ENCODE peak calls at places on chromosomes 12 and 14, in nine cellular contexts. H, L, G, Z, S, U, J, B and D are unnamed samples.

GRCh38 chr12:123085730-123086487 is 65.0 kb downstream of the PITPNM2 start:
- DNase-seq in G (no peak), S (peak), J (no peak), B (peak), H (no peak), U (peak), L (peak), Z (no peak), D (no peak)

GRCh38 chr14:58078068-58078467 is 73.9 kb downstream of the ARMH4 start:
- DNase-seq in S (peak), H (no peak), G (no peak), Z (no peak), L (no peak), B (peak), J (no peak), U (no peak), D (no peak)

GRCh38 chr12:2739832-2740641 is 54.7 kb upstream of the FKBP4 start:
- DNase-seq in G (peak), J (no peak), B (peak), H (no peak), U (no peak), L (no peak), S (no peak), Z (no peak), D (no peak)

GRCh38 chr14:89419973-89420482 is 3.0 kb upstream of the FOXN3 start:
- DNase-seq in L (no peak), H (no peak), J (no peak), U (no peak), B (no peak), S (no peak), Z (no peak), G (no peak), D (no peak)

GRCh38 chr14:51155331-51155730 is 60.4 kb upstream of the TRIM9 start:
- DNase-seq in J (no peak), G (no peak), U (no peak), Z (no peak), L (no peak), S (no peak), B (no peak), H (no peak), D (no peak)

GRCh38 chr14:21714318-21714929 is 40.8 kb upstream of the OR4E1 start:
- DNase-seq in L (no peak), G (no peak), U (no peak), B (no peak), H (no peak), J (no peak), S (no peak), Z (no peak), D (no peak)

GRCh38 chr12:54933381-54933780 is 51.2 kb downstream of the TESPA1 start:
- DNase-seq in H (no peak), B (peak), L (no peak), G (no peak), S (peak), U (no peak), J (no peak), Z (no peak), D (no peak)

GRCh38 chr12:68425998-68426397 is 93.8 kb upstream of the MDM1 start:
- DNase-seq in U (no peak), G (no peak), B (peak), S (peak), L (no peak), Z (no peak), J (no peak), H (no peak), D (no peak)

GRCh38 chr14:31449971-31450610 is 7.2 kb downstream of the DTD2 start:
- DNase-seq in G (no peak), B (peak), H (no peak), J (no peak), L (no peak), S (peak), Z (no peak), U (no peak), D (no peak)

GRCh38 chr14:64958201-64958600 is 13.9 kb downstream of the RAB15 start:
- DNase-seq in U (no peak), B (no peak), L (no peak), G (no peak), Z (no peak), J (no peak), H (no peak), S (no peak), D (no peak)

GRCh38 chr12:119780786-119781434 is 96.2 kb downstream of the CIT start:
- DNase-seq in J (no peak), B (peak), G (peak), L (no peak), S (peak), Z (no peak), U (no peak), H (no peak), D (peak)

GRCh38 chr12:32240833-32241232 is 134.2 kb downstream of the BICD1 start:
- DNase-seq in L (no peak), Z (no peak), U (no peak), S (peak), H (no peak), B (peak), G (no peak), J (no peak), D (no peak)

GRCh38 chr14:58572092-58572853 is 65.5 kb upstream of the DACT1 start:
- DNase-seq in L (no peak), Z (no peak), B (peak), U (no peak), S (peak), G (no peak), J (peak), H (no peak), D (no peak)

GRCh38 chr12:83537428-83538053 is 850.8 kb downstream of the TMTC2 start:
- DNase-seq in U (no peak), B (no peak), H (no peak), J (no peak), Z (no peak), G (no peak), L (no peak), S (peak), D (no peak)

GRCh38 chr14:53792909-53793308 is 163.7 kb downstream of the BMP4 start:
- DNase-seq in B (no peak), Z (no peak), S (no peak), J (no peak), U (no peak), G (no peak), H (no peak), L (no peak), D (no peak)

GRCh38 chr14:33484264-33484663 is 466.6 kb downstream of the EGLN3 start:
- DNase-seq in G (no peak), L (no peak), H (no peak), J (no peak), Z (no peak), B (peak), S (no peak), U (no peak), D (no peak)

GRCh38 chr12:75724913-75725312 is 213.5 kb upstream of the KRR1 start:
- DNase-seq in J (no peak), L (no peak), S (peak), B (peak), U (no peak), H (no peak), Z (no peak), G (no peak), D (no peak)

GRCh38 chr12:24922109-24922508 is 26.8 kb downstream of the BCAT1 start:
- DNase-seq in J (no peak), H (no peak), Z (no peak), G (no peak), U (no peak), L (no peak), S (peak), B (no peak), D (no peak)

GRCh38 chr14:36981832-36982528 is 190.4 kb downstream of the SLC25A21 start:
- DNase-seq in Z (no peak), G (no peak), H (no peak), S (peak), U (no peak), L (no peak), J (no peak), B (peak), D (no peak)

GRCh38 chr12:110084314-110085015 is 36.1 kb upstream of the C12orf76 start:
- DNase-seq in Z (no peak), B (peak), S (no peak), J (no peak), G (no peak), H (no peak), U (no peak), L (no peak), D (no peak)

GRCh38 chr14:47200740-47201139 is 474.7 kb downstream of the MDGA2 start:
- DNase-seq in U (peak), G (no peak), H (no peak), B (no peak), L (no peak), Z (no peak), S (no peak), J (no peak), D (no peak)

GRCh38 chr14:21192875-21193535 is 37.1 kb upstream of the OR5AU1 start:
- DNase-seq in S (no peak), J (no peak), B (peak), U (no peak), Z (no peak), L (no peak), G (no peak), H (no peak), D (no peak)

GRCh38 chr12:42704340-42704739 is 114.8 kb upstream of the PRICKLE1 start:
- DNase-seq in L (no peak), B (no peak), H (no peak), G (no peak), Z (no peak), S (no peak), J (no peak), U (no peak), D (no peak)

GRCh38 chr12:42704810-42705401 is 115.4 kb upstream of the PRICKLE1 start:
- DNase-seq in J (no peak), H (no peak), S (no peak), B (no peak), U (no peak), Z (no peak), L (no peak), G (no peak), D (no peak)

GRCh38 chr12:42705863-42706262 is 116.3 kb upstream of the PRICKLE1 start:
- DNase-seq in L (peak), G (peak), H (peak), J (no peak), B (peak), Z (peak), S (peak), U (peak), D (no peak)

GRCh38 chr12:42706331-42706730 is 116.8 kb upstream of the PRICKLE1 start:
- DNase-seq in S (peak), G (no peak), L (no peak), H (no peak), Z (no peak), B (no peak), J (no peak), U (no peak), D (no peak)

GRCh38 chr12:42707312-42707711 is 117.8 kb upstream of the PRICKLE1 start:
- DNase-seq in S (no peak), G (no peak), L (no peak), Z (no peak), H (no peak), U (no peak), J (no peak), B (no peak), D (no peak)
- H3K27ac ChIP-seq in S (no peak), G (no peak), L (no peak), Z (no peak), H (no peak), U (no peak), J (no peak), B (no peak), D (no peak)

DNA sequence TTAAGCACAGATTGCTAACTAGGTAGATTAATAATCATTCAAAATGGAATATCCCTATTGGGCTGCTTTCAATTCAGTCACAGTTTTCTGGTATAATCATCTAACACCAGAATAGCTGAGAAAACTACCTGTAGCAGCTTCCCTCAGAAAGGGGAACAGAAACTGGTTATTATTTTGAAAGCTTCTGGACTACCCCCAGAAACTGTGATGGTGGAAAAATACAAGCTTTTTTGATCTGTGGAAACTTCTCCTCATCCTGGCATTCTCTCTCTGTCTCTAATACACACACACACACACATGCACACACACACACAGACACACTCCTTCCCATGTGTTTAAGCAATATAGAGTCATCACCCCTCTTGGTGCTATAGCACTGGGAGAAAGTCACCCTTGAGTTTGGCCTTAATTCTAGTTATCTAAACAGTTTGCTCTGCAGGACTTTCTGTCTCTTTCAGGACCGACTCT is 251.5 kb upstream of the LMO3 start:
- DNase-seq in G (no peak), J (no peak), L (no peak), H (no peak), B (no peak), Z (no peak), S (no peak), U (no peak), D (no peak)
- H3K4me3 ChIP-seq in G (no peak), J (no peak), L (no peak), H (no peak), B (no peak), Z (no peak), S (no peak), U (no peak), D (no peak)

GRCh38 chr14:23140389-23140788 is 21.3 kb upstream of the CEBPE start:
- DNase-seq in B (no peak), S (no peak), L (no peak), Z (no peak), U (no peak), J (no peak), G (no peak), H (no peak), D (no peak)

GRCh38 chr14:23136566-23137133 is 17.6 kb upstream of the CEBPE start:
- DNase-seq in U (no peak), Z (no peak), S (no peak), G (no peak), B (no peak), H (no peak), J (no peak), L (no peak), D (no peak)

GRCh38 chr14:23139874-23140273 is 20.8 kb upstream of the CEBPE start:
- DNase-seq in L (no peak), J (no peak), H (no peak), Z (no peak), G (no peak), B (no peak), S (no peak), U (no peak), D (no peak)

GRCh38 chr14:23138173-23138535 is 19.1 kb upstream of the CEBPE start:
- DNase-seq in G (no peak), S (peak), B (no peak), L (no peak), U (no peak), Z (no peak), H (no peak), J (no peak), D (no peak)

DNA sequence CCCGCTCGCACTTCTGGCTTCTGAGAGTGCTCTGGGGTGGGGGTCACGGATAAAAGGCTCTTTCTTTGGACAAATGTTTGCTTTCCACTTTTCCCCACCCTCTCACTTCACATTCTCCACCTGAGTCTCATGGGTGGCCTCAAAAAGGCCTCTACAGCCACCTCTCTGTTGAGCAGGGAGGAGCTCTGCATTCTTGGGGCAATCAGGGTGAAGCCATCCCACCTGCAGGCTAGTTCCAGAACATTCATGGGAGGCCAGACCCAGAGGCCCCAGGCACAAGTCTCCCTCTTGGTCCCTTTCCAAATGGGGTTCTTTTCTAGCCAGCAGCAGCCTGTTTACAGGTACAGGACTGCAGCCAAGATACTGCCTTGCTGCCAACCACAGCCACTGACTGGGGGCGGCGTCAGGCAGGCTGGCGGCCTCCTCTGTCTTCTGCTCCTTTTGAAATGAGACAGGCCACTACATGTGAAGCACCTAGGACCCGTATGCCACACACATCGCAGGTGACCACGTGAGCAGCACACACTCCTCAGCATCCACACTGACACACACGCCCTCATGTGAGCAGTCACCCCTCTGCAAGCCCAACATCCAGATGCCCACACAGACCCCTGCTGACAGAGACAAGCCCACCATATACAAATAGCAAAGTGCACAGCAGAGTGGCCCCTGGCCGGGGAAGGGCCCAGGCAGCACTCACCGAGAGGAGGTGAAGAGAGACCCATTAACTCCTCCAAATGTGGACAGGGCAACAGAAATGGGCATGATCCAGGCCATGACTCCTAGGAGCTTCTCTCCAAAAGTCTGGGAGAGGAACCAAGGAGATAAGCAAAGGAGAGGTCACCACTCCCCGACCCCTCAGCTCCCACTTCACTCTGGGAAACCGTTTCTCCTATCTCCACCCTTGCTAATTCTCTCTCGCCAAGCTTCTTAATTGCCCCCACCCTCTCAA is 18.4 kb upstream of the CEBPE start:
- DNase-seq in H (no peak), Z (no peak), J (no peak), U (no peak), B (no peak), L (no peak), S (peak), G (no peak), D (no peak)
- H3K27ac ChIP-seq in H (no peak), Z (no peak), J (no peak), U (no peak), B (no peak), L (no peak), S (peak), G (no peak), D (no peak)

GRCh38 chr14:67622675-67623074 is 3.0 kb downstream of the ARG2 start:
- DNase-seq in L (no peak), J (no peak), U (no peak), S (peak), H (no peak), G (no peak), B (peak), Z (peak), D (no peak)

GRCh38 chr14:67619446-67620216 is at the start of gene ARG2:
- DNase-seq in U (peak), L (peak), J (peak), B (peak), G (peak), H (peak), Z (peak), S (peak), D (peak)

GRCh38 chr14:67627519-67627918 is 7.8 kb downstream of the ARG2 start:
- DNase-seq in S (no peak), G (no peak), J (no peak), Z (no peak), U (no peak), L (no peak), B (no peak), H (no peak), D (no peak)

GRCh38 chr14:67620217-67620789 is 583 bp downstream of the ARG2 start:
- DNase-seq in H (peak), Z (no peak), J (no peak), S (peak), B (no peak), L (no peak), G (peak), U (peak), D (peak)

GRCh38 chr14:67623114-67623513 is 3.4 kb downstream of the ARG2 start:
- DNase-seq in U (no peak), Z (no peak), J (no peak), H (no peak), S (peak), L (no peak), B (peak), G (no peak), D (no peak)
- H3K4me3 ChIP-seq in U (no peak), Z (no peak), J (no peak), H (no peak), S (no peak), L (peak), B (no peak), G (no peak), D (peak)

DNA sequence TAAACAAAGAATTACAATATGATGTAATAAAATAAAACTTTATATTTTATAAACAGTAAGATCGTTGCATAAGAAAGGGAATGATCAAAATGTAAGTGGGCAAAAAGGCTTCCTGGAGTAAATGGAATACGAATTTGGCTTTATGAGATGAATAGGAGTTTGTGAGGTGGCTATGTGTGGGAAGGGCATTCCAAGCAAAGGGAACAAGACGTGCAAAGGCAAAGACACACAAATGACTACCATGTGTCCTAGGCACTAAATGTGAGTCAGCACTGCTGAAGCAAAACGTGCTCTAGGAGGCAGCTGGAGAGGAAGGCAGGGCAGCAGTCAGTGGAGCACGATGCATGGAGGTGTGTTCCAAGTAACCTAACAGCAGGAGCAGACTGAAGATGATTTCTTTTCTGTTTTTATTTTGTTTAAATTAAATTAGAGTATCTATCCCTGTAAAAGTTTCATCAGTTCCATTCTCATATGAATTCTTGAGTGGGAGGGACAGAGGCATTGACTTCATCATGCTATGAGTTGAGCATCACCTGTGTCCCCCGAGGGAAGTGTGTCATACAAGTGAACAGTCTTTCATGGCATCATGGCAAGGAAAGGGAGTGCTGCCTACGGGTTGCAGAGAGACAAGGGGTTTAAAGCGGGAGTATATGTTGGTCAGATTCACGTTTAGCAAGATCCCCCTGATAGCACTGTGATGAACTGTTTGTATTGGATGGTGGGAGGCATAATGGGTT is 52.9 kb upstream of the HIF1A start:
- DNase-seq in G (peak), B (peak), H (no peak), S (peak), J (no peak), Z (no peak), L (no peak), U (no peak), D (no peak)
- H3K27ac ChIP-seq in G (no peak), B (no peak), H (no peak), S (no peak), J (no peak), Z (no peak), L (no peak), U (no peak), D (no peak)

GRCh38 chr12:124753230-124753595 is 110.5 kb downstream of the SCARB1 start:
- DNase-seq in J (no peak), L (no peak), S (no peak), B (no peak), Z (no peak), U (no peak), G (no peak), H (no peak), D (no peak)
- H3K4me3 ChIP-seq in J (no peak), L (no peak), S (no peak), B (no peak), Z (no peak), U (no peak), G (no peak), H (no peak), D (no peak)